ENCODE peak calls at places on chromosomes 6 and 20, in eight cellular contexts. H, K, W, Z, X, O, T and J are unnamed samples.
A peak's percentile ranks its signal among the peaks of the same experiment; 100 is the strongest.

GRCh38 chr20:25389858-25390537 is 637 bp downstream of the ABHD12 start:
- DNase-seq in W (no peak), O (peak; percentile 6), Z (peak; percentile 23), X (peak; percentile 33), K (peak; percentile 63), T (peak; percentile 46), H (peak; percentile 68), J (peak; percentile 82)

GRCh38 chr6:139871844-139872510 is 497.5 kb upstream of the CITED2 start:
- DNase-seq in W (no peak), T (no peak), X (no peak), Z (no peak), O (no peak), K (no peak), H (no peak), J (no peak)

GRCh38 chr6:38644951-38645350 is 5.2 kb upstream of the BTBD9 start:
- DNase-seq in T (no peak), O (no peak), H (no peak), X (no peak), W (no peak), K (no peak), Z (no peak), J (no peak)

GRCh38 chr6:159168536-159169192 is 536 bp upstream of the FNDC1 start:
- DNase-seq in H (peak; percentile 58), W (peak; percentile 48), X (peak; percentile 47), K (peak; percentile 83), Z (no peak), T (peak; percentile 44), O (no peak), J (peak; percentile 92)

GRCh38 chr20:7415427-7415826 is 524.8 kb downstream of the HAO1 start:
- DNase-seq in Z (no peak), K (no peak), H (no peak), O (no peak), X (no peak), T (no peak), W (no peak), J (no peak)

GRCh38 chr6:17027441-17027840 is 74.4 kb upstream of the STMND1 start:
- DNase-seq in T (no peak), H (no peak), O (no peak), W (no peak), X (no peak), Z (no peak), K (no peak), J (no peak)

GRCh38 chr6:73515204-73516101 is 5.4 kb downstream of the EEF1A1 start:
- DNase-seq in T (no peak), X (no peak), Z (peak; percentile 65), K (peak; percentile 83), O (no peak), W (peak; percentile 80), H (peak; percentile 60), J (peak; percentile 65)

GRCh38 chr6:87731818-87732661 is 30.0 kb upstream of the AKIRIN2 start:
- DNase-seq in X (peak; percentile 91), Z (peak; percentile 97), T (peak; percentile 91), O (peak; percentile 22), H (peak; percentile 97), W (peak; percentile 92), K (peak; percentile 73), J (no peak)

GRCh38 chr6:122048570-122048969 is 350.9 kb upstream of the HSF2 start:
- DNase-seq in O (no peak), W (no peak), Z (no peak), X (no peak), T (no peak), H (no peak), K (no peak), J (no peak)

GRCh38 chr6:144064402-144064830 is 31.0 kb downstream of the SF3B5 start:
- DNase-seq in X (peak; percentile 31), K (peak; percentile 57), O (peak; percentile 20), T (peak; percentile 58), H (peak; percentile 45), Z (peak; percentile 12), W (no peak), J (no peak)

GRCh38 chr6:115945806-115946205 is 114.9 kb downstream of the FRK start:
- DNase-seq in Z (no peak), W (no peak), T (no peak), X (no peak), O (no peak), K (no peak), H (no peak), J (no peak)

GRCh38 chr20:44576297-44576696 is 6.1 kb upstream of the PKIG start:
- DNase-seq in W (peak; percentile 51), H (no peak), X (no peak), O (no peak), T (no peak), Z (no peak), K (no peak), J (no peak)

GRCh38 chr6:53615633-53616449 is 49.7 kb downstream of the KLHL31 start:
- DNase-seq in Z (no peak), W (peak; percentile 98), H (peak; percentile 49), K (peak; percentile 73), O (no peak), T (no peak), X (no peak), J (no peak)

GRCh38 chr6:134138226-134138975 is 86.0 kb upstream of the SLC2A12 start:
- DNase-seq in T (no peak), W (no peak), X (no peak), O (no peak), H (no peak), K (no peak), Z (no peak), J (no peak)

GRCh38 chr6:125748534-125749111 is 809 bp upstream of the HEY2 start:
- DNase-seq in W (no peak), X (no peak), Z (peak; percentile 7), K (no peak), O (no peak), T (no peak), H (no peak), J (no peak)

GRCh38 chr6:113437571-113437970 is 419.6 kb upstream of the MARCKS start:
- DNase-seq in W (no peak), X (no peak), T (no peak), O (no peak), K (no peak), H (no peak), Z (no peak), J (no peak)

GRCh38 chr6:121592261-121592935 is 157.0 kb downstream of the GJA1 start:
- DNase-seq in X (no peak), K (no peak), H (no peak), W (no peak), T (no peak), O (no peak), Z (no peak), J (no peak)

GRCh38 chr6:56904068-56904467 is 50.8 kb upstream of the BEND6 start:
- DNase-seq in X (no peak), H (no peak), W (no peak), K (no peak), O (no peak), Z (no peak), T (no peak), J (no peak)

GRCh38 chr6:15810618-15811017 is 147.8 kb upstream of the DTNBP1 start:
- DNase-seq in O (no peak), K (no peak), X (no peak), T (no peak), W (no peak), H (no peak), Z (no peak), J (no peak)

GRCh38 chr6:25026723-25027122 is 91.0 kb upstream of the RIPOR2 start:
- DNase-seq in H (no peak), Z (no peak), W (no peak), T (peak; percentile 81), K (no peak), O (no peak), X (no peak), J (peak; percentile 68)

GRCh38 chr6:114863610-114864009 is 520.8 kb upstream of the HS3ST5 start:
- DNase-seq in X (no peak), H (no peak), K (no peak), Z (no peak), T (no peak), O (no peak), W (no peak), J (no peak)

GRCh38 chr20:15455279-15455678 is 1117.9 kb upstream of the FLRT3 start:
- DNase-seq in O (no peak), W (no peak), T (no peak), H (no peak), K (no peak), Z (no peak), X (no peak), J (no peak)

GRCh38 chr20:47274449-47275108 is 81.9 kb downstream of the ZMYND8 start:
- DNase-seq in Z (no peak), X (no peak), W (peak; percentile 87), K (peak; percentile 58), H (no peak), O (no peak), T (no peak), J (no peak)

GRCh38 chr6:133198725-133199124 is 42.4 kb upstream of the EYA4 start:
- DNase-seq in O (no peak), K (no peak), X (no peak), W (peak; percentile 4), H (no peak), Z (no peak), T (no peak), J (no peak)

GRCh38 chr6:163457637-163458561 is 43.4 kb downstream of the QKI start:
- DNase-seq in X (no peak), T (no peak), H (no peak), W (peak; percentile 42), O (no peak), Z (no peak), K (peak; percentile 39), J (no peak)
- H3K4me1 ChIP-seq in X (peaks cover 100% of the 10 kb centered on the region), T (peaks cover 57% of the 10 kb centered on the region), H (peaks cover 32% of the 10 kb centered on the region), W (peaks cover 39% of the 10 kb centered on the region), O (peaks cover 19% of the 10 kb centered on the region), Z (no peaks in the 10 kb centered on the region), K (no peaks in the 10 kb centered on the region), J (no peaks in the 10 kb centered on the region)

GRCh38 chr20:11443382-11444119 is 474.1 kb upstream of the BTBD3 start:
- DNase-seq in O (no peak), X (no peak), Z (no peak), K (no peak), H (no peak), W (no peak), T (no peak), J (no peak)
- H3K27ac ChIP-seq in O (no peak overlapping the region), X (no peak overlapping the region), Z (no peak overlapping the region), K (no peak overlapping the region), H (no peak overlapping the region), W (no peak overlapping the region), T (no peak overlapping the region), J (no peak overlapping the region)

GRCh38 chr6:157761331-157761921 is 61.6 kb upstream of the SNX9 start:
- DNase-seq in H (no peak), Z (no peak), T (no peak), X (no peak), O (peak; percentile 49), K (no peak), W (no peak), J (no peak)
- H3K4me1 ChIP-seq in H (peaks cover 28% of the 10 kb centered on the region), Z (peaks cover 5% of the 10 kb centered on the region), T (peaks cover 71% of the 10 kb centered on the region), X (peaks cover 60% of the 10 kb centered on the region), O (peaks cover 46% of the 10 kb centered on the region), K (peaks cover 23% of the 10 kb centered on the region), W (peaks cover 55% of the 10 kb centered on the region), J (peaks cover 7% of the 10 kb centered on the region)

DNA sequence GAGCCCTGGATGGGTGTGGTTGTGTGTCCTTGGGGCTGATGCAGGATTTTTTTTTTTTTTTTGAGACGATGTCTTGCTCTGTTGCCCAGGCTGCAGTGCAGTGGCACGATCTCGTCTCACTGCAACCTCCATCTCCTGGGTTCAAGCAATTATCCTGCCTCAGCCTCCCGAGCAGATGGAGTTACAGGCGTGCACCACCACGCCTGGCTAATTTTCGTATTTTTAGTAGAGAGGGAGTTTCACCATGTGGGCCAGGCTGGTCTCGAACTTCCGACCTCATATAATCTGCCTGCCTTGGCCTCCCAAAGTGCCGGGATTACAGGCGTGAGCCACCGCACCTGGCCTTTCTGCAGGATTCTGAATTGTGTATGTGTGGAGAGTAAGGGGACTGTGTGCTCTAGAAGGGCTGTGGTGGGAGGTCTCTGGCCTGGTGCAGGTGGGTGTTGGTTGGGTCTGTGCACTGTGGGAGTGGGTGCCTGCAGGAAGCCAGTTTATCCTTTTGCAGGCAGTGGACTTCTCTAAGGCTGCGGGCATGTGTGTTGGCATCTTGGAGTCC is 11.0 kb upstream of the ID1 start:
- DNase-seq in W (no peak), O (no peak), K (peak; percentile 4), T (no peak), X (no peak), H (no peak), Z (no peak), J (no peak)
- H3K27ac ChIP-seq in W (peak overlapping the region; percentile 98), O (no peak overlapping the region), K (peak overlapping the region; percentile 90), T (peak overlapping the region; percentile 81), X (peak overlapping the region; percentile 89), H (no peak overlapping the region), Z (no peak overlapping the region), J (no peak overlapping the region)